ENCODE peak calls at places on chromosome 7, in five cellular contexts. H, C, B, K and W are unnamed samples.
A peak's percentile ranks its signal among the peaks of the same experiment; 100 is the strongest.

GRCh38 chr7:159062596-159062995 is 82.1 kb downstream of the VIPR2 start:
- DNase-seq in B (no peak), K (no peak), C (no peak), H (no peak), W (no peak)

GRCh38 chr7:33805630-33806233 is 99.6 kb upstream of the BMPER start:
- DNase-seq in B (no peak), C (peak; percentile 61), K (no peak), H (no peak), W (peak; percentile 31)

GRCh38 chr7:40833541-40834234 is 698.9 kb downstream of the SUGCT start:
- DNase-seq in H (no peak), C (peak; percentile 30), B (no peak), K (no peak), W (no peak)

GRCh38 chr7:112204072-112204775 is 2.0 kb downstream of the DOCK4 start:
- DNase-seq in C (peak; percentile 13), K (peak; percentile 6), B (peak; percentile 16), H (no peak), W (no peak)

GRCh38 chr7:106061301-106061979 is 50.7 kb downstream of the SYPL1 start:
- DNase-seq in C (no peak), B (no peak), H (no peak), K (no peak), W (no peak)

GRCh38 chr7:3893789-3894153 is 592.7 kb downstream of the SDK1 start:
- DNase-seq in K (no peak), H (no peak), B (no peak), C (no peak), W (no peak)

GRCh38 chr7:18133921-18134320 is 106.3 kb upstream of the PRPS1L1 start:
- DNase-seq in C (no peak), H (no peak), B (no peak), K (no peak), W (no peak)

GRCh38 chr7:140349172-140349771 is 49.1 kb downstream of the SLC37A3 start:
- DNase-seq in H (no peak), B (no peak), C (peak; percentile 48), K (no peak), W (no peak)

GRCh38 chr7:74292757-74293576 is 3.8 kb downstream of the CLIP2 start:
- DNase-seq in C (no peak), B (no peak), H (no peak), K (peak; percentile 99), W (no peak)

GRCh38 chr7:143287935-143288826 is at the start of gene CASP2:
- DNase-seq in H (peak; percentile 98), C (peak; percentile 96), B (peak; percentile 97), K (peak; percentile 98), W (peak; percentile 97)

GRCh38 chr7:116021237-116021636 is 9.3 kb downstream of the TFEC start:
- DNase-seq in C (no peak), B (no peak), H (no peak), K (no peak), W (no peak)

GRCh38 chr7:30930621-30931020 is 19.0 kb downstream of the AQP1 start:
- DNase-seq in B (no peak), H (no peak), C (no peak), K (no peak), W (peak; percentile 21)